ENCODE peak calls at places on chromosomes 3 and 15, in six cellular contexts. V is A549, W is K562, B is endothelial cell of umbilical vein, Z is HepG2, I is GM12878. O is an unnamed sample.

GRCh38 chr3:46666471-46666845 is 27.0 kb downstream of the ALS2CL start:
- DNase-seq in V (no peak), W (no peak), B (no peak), Z (no peak), I (no peak), O (no peak)

GRCh38 chr15:62977952-62978811 is 64.4 kb upstream of the TPM1 start:
- DNase-seq in V (no peak), W (no peak), B (no peak), Z (no peak), I (no peak), O (no peak)

GRCh38 chr3:128379768-128380167 is 86.9 kb downstream of the DNAJB8 start:
- DNase-seq in V (no peak), W (no peak), B (no peak), Z (no peak), I (no peak), O (no peak)

GRCh38 chr15:85329561-85330421 is 50.6 kb upstream of the AKAP13 start:
- DNase-seq in V (peak; percentile 58), W (no peak), B (no peak), Z (no peak), I (peak; percentile 88), O (peak; percentile 77)

GRCh38 chr3:57382933-57383332 is 90.4 kb upstream of the ASB14 start:
- DNase-seq in V (no peak), W (no peak), B (no peak), Z (no peak), I (no peak), O (no peak)

GRCh38 chr15:63985221-63986184 is 60.8 kb downstream of the DAPK2 start:
- DNase-seq in V (no peak), W (no peak), B (peak; percentile 30), Z (no peak), I (no peak), O (no peak)

GRCh38 chr3:187150599-187150998 is 11.3 kb upstream of the RPL39L start:
- DNase-seq in V (no peak), W (no peak), B (peak; percentile 16), Z (peak; percentile 34), I (no peak), O (peak; percentile 49)

GRCh38 chr3:28973621-28974020 is 307.2 kb upstream of the RBMS3 start:
- DNase-seq in V (no peak), W (no peak), B (no peak), Z (no peak), I (no peak), O (no peak)

GRCh38 chr15:80693682-80694623 is 1.2 kb upstream of the ABHD17C start:
- DNase-seq in V (peak; percentile 32), W (no peak), B (peak; percentile 51), Z (no peak), I (no peak), O (peak; percentile 29)

GRCh38 chr15:80695099-80695910 is at the start of gene ABHD17C:
- DNase-seq in V (peak; percentile 60), W (peak; percentile 80), B (peak; percentile 51), Z (peak; percentile 9), I (no peak), O (peak; percentile 59)

GRCh38 chr15:80695911-80696651 is 971 bp downstream of the ABHD17C start:
- DNase-seq in V (peak; percentile 94), W (no peak), B (peak; percentile 40), Z (peak; percentile 20), I (no peak), O (no peak)

GRCh38 chr15:80697316-80697715 is 2.2 kb downstream of the ABHD17C start:
- DNase-seq in V (no peak), W (no peak), B (no peak), Z (no peak), I (no peak), O (no peak)

DNA sequence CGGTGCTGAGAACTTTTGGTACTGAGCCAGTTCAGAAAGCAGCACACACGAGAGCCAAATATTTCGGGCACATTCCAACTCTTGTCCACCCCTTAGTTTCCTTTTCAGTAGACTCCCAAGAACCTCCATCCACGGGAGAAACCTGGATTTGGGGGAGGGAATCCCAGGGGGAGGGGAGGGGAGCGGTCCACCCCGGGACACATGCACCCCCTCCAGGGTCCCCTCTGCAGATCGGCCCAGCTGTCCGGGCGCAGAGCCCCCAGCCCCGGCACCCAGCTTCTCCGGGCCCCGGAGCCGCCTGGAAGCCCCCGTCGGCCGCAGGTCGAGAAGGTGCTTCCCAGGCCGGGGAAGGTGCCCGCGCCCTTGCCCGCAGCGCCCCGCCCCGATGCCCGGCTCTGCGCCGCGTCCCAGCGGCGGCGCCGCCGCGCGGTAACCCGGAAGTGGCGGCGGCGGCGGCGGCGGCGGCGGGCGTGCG is 449 bp upstream of the ABHD17C start:
- DNase-seq in V (peak; percentile 72), W (peak; percentile 11), B (no peak), Z (no peak), I (no peak), O (peak; percentile 26)
- TF ChIP-seq MYC in V (no peak), W (no peak), B (no peak), Z (no peak), I (no peak), O (no peak)

DNA sequence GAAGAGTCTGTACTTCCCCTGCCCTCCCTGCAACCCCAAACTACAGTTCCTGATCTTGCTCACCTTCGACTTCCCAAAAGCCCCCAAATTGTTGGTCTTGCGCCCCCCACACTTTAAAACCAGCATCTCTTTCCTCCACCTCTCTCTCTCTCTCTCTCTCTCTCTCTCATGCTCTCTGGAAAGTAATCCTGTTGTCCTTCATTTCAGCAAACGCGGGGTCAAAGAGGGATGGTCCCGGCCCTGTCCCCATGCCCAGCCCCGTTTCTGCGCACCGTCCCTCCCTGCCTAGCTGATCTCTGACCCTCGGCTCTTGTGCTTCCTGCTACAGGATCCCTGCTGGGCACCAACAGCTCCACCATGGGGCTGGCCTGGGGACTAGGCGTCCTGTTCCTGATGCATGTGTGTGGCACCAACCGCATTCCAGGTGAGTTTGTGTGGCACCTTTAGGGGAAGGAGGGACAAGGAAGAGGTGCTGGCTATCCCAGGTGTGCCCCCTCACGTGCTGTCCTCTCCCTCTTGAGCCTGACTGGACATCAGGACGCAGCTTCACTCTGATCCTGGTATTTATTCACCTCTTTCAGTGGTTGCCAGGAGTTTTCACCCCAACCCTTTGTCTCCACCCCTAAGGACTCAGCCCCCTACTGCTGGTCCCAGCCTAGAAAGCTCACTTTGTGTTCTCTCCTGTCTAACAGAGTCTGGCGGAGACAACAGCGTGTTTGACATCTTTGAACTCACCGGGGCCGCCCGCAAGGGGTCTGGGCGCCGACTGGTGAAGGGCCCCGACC is 814 bp downstream of the THBS1 start:
- DNase-seq in V (peak; percentile 52), W (peak; percentile 18), B (peak; percentile 46), Z (peak; percentile 78), I (no peak), O (peak; percentile 31)
- TF ChIP-seq CTCF in V (peak; percentile 40), W (peak; percentile 18), B (peak; percentile 10), Z (peak; percentile 90), I (no peak), O (peak; percentile 1)

GRCh38 chr3:71881041-71881440 is 96.1 kb upstream of the PROK2 start:
- DNase-seq in V (no peak), W (no peak), B (no peak), Z (no peak), I (no peak), O (no peak)
- TF ChIP-seq MYC in V (no peak), W (no peak), B (no peak), Z (no peak), I (no peak), O (no peak)

GRCh38 chr3:195537995-195538394 is 5.1 kb downstream of the PPP1R2 start:
- DNase-seq in V (no peak), W (no peak), B (no peak), Z (no peak), I (peak; percentile 68), O (no peak)
- TF ChIP-seq CTCF in V (no peak), W (no peak), B (no peak), Z (no peak), I (no peak), O (no peak)

GRCh38 chr15:48016865-48017264 is 103.9 kb upstream of the SLC24A5 start:
- DNase-seq in V (no peak), W (no peak), B (no peak), Z (no peak), I (no peak), O (no peak)

GRCh38 chr15:48020166-48020565 is 100.6 kb upstream of the SLC24A5 start:
- DNase-seq in V (no peak), W (no peak), B (no peak), Z (no peak), I (peak; percentile 16), O (no peak)

GRCh38 chr15:48017747-48018146 is 103.0 kb upstream of the SLC24A5 start:
- DNase-seq in V (no peak), W (no peak), B (no peak), Z (no peak), I (no peak), O (no peak)

GRCh38 chr15:48025118-48025517 is 95.7 kb upstream of the SLC24A5 start:
- DNase-seq in V (no peak), W (no peak), B (peak; percentile 2), Z (no peak), I (no peak), O (no peak)

DNA sequence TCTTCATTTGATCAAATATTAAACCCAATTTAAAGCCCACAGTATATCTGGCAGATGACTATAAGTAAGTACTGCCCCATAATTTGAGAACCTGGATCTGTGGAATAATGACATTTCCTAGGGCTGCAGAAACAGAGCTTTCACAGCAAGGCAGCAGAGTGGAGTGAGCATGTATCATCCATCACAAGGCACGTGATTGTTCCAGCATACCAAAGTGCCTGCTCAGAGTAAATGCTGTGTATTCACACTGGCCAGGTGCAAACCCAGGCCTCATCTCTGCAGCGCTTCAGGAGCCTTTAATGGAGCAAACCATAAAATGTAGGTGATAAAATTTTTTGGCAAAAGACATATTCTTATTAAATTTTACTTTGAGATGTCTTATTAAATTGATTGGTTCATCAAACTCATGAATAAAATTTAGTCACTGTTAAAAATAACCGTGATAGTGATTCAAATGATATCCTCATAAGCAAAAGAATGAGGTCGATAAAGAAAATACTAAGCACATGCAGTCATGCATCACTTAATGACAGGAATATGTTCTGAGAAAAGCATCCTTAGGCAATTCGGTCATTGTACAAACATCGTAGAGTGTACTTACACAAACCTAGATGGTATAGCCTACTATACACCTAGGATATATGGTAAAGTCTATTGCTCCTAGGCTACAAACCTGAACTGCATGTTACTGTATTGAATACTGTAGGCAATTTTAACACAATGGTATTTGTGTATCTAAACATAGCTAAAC is 99.3 kb upstream of the SLC24A5 start:
- DNase-seq in V (no peak), W (no peak), B (no peak), Z (no peak), I (no peak), O (no peak)
- TF ChIP-seq MYC in V (no peak), W (no peak), B (no peak), Z (no peak), I (no peak), O (no peak)